ENCODE peak calls at places on chromosome 9, in six cellular contexts. One of them, this sample, is unnamed.

GRCh38 chr9:131609116-131609830 is 64.0 kb downstream of the PRRT1B start:
- DNase-seq in Calu3: no peak
- DNase-seq in heart right ventricle: peak
- DNase-seq in sigmoid colon: peak
- DNase-seq in mammary epithelial cell: peak
- DNase-seq in HL-60: no peak
- DNase-seq in this sample: peak

GRCh38 chr9:127132921-127133647 is 10.6 kb upstream of the ANGPTL2 start:
- DNase-seq in Calu3: no peak
- DNase-seq in heart right ventricle: no peak
- DNase-seq in sigmoid colon: peak
- DNase-seq in mammary epithelial cell: no peak
- DNase-seq in HL-60: no peak
- DNase-seq in this sample: no peak

GRCh38 chr9:19914044-19914443 is 125.2 kb upstream of the SLC24A2 start:
- DNase-seq in Calu3: no peak
- DNase-seq in heart right ventricle: no peak
- DNase-seq in sigmoid colon: no peak
- DNase-seq in mammary epithelial cell: no peak
- DNase-seq in HL-60: no peak
- DNase-seq in this sample: no peak

GRCh38 chr9:103319979-103320378 is 324.8 kb downstream of the CYLC2 start:
- DNase-seq in Calu3: no peak
- DNase-seq in heart right ventricle: no peak
- DNase-seq in sigmoid colon: no peak
- DNase-seq in mammary epithelial cell: no peak
- DNase-seq in HL-60: no peak
- DNase-seq in this sample: peak

GRCh38 chr9:123290764-123291163 is 22.4 kb upstream of the STRBP start:
- DNase-seq in Calu3: no peak
- DNase-seq in heart right ventricle: no peak
- DNase-seq in sigmoid colon: no peak
- DNase-seq in mammary epithelial cell: no peak
- DNase-seq in HL-60: no peak
- DNase-seq in this sample: no peak

GRCh38 chr9:73137286-73137899 is 14.3 kb upstream of the ANXA1 start:
- DNase-seq in Calu3: no peak
- DNase-seq in heart right ventricle: no peak
- DNase-seq in sigmoid colon: no peak
- DNase-seq in mammary epithelial cell: peak
- DNase-seq in HL-60: no peak
- DNase-seq in this sample: peak

GRCh38 chr9:35060548-35061207 is 11.7 kb downstream of the VCP start:
- DNase-seq in Calu3: no peak
- DNase-seq in heart right ventricle: no peak
- DNase-seq in sigmoid colon: no peak
- DNase-seq in mammary epithelial cell: no peak
- DNase-seq in HL-60: no peak
- DNase-seq in this sample: no peak

GRCh38 chr9:127130661-127131538 is 8.5 kb upstream of the ANGPTL2 start:
- DNase-seq in Calu3: no peak
- DNase-seq in heart right ventricle: peak
- DNase-seq in sigmoid colon: peak
- DNase-seq in mammary epithelial cell: peak
- DNase-seq in HL-60: peak
- DNase-seq in this sample: peak

GRCh38 chr9:131277673-131278420 is 1.5 kb upstream of the FAM78A start:
- DNase-seq in Calu3: peak
- DNase-seq in heart right ventricle: peak
- DNase-seq in sigmoid colon: peak
- DNase-seq in mammary epithelial cell: peak
- DNase-seq in HL-60: peak
- DNase-seq in this sample: peak

GRCh38 chr9:125517577-125517976 is 189.4 kb downstream of the MAPKAP1 start:
- DNase-seq in Calu3: no peak
- DNase-seq in heart right ventricle: no peak
- DNase-seq in sigmoid colon: no peak
- DNase-seq in mammary epithelial cell: no peak
- DNase-seq in HL-60: no peak
- DNase-seq in this sample: no peak

DNA sequence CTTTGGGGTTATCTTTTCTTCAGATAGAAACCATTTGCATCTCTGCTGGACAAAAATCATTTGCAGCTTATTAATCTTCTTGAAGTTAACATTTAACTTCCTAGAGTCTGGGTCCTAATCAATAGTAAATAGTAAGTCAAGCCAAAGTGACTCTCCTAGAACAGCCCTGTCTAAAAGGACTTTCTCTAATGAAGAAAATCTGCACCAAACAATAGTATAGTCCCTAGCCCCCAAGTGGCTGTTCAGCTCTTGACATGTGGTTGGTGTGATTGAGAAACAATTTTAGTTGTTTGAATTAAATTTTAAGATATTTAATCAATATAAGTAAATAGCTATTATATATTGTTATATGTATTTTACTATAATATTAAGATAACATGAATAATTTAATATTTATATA is 64.6 kb upstream of the SHB start:
- DNase-seq in Calu3: no peak
- DNase-seq in heart right ventricle: no peak
- DNase-seq in sigmoid colon: no peak
- DNase-seq in mammary epithelial cell: no peak
- DNase-seq in HL-60: no peak
- DNase-seq in this sample: no peak
- TF ChIP-seq CTCF in Calu3: no peak
- TF ChIP-seq CTCF in heart right ventricle: no peak
- TF ChIP-seq CTCF in sigmoid colon: no peak
- TF ChIP-seq CTCF in mammary epithelial cell: no peak
- TF ChIP-seq CTCF in HL-60: no peak
- TF ChIP-seq CTCF in this sample: no peak

GRCh38 chr9:121598167-121599000 is 53.0 kb upstream of the DAB2IP start:
- DNase-seq in Calu3: peak
- DNase-seq in heart right ventricle: peak
- DNase-seq in sigmoid colon: peak
- DNase-seq in mammary epithelial cell: no peak
- DNase-seq in HL-60: no peak
- DNase-seq in this sample: no peak
- TF ChIP-seq CTCF in Calu3: no peak
- TF ChIP-seq CTCF in heart right ventricle: peak
- TF ChIP-seq CTCF in sigmoid colon: peak
- TF ChIP-seq CTCF in mammary epithelial cell: peak
- TF ChIP-seq CTCF in HL-60: no peak
- TF ChIP-seq CTCF in this sample: no peak

DNA sequence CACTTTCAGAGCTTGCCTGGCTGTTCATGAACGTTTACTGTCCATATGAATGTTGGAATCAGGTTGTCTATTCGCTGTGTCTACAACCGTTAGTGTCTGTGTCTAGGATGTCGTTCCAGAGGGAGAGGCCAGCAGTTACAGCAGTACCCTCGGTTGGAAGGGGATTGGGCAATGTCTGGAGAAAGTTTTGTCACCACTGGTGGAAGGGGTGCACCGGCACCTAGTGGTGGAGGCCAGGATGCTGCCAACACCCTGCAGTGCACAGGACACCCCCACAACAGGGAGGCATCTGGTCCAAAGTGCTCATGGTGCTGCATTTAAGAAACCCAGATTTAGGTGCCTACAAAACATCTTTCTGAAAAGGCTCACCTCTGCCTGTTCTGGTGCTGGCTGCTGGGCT is 220.7 kb downstream of the FANCC start:
- DNase-seq in Calu3: no peak
- DNase-seq in heart right ventricle: no peak
- DNase-seq in sigmoid colon: no peak
- DNase-seq in mammary epithelial cell: no peak
- DNase-seq in HL-60: no peak
- DNase-seq in this sample: peak
- TF ChIP-seq CTCF in Calu3: no peak
- TF ChIP-seq CTCF in heart right ventricle: no peak
- TF ChIP-seq CTCF in sigmoid colon: no peak
- TF ChIP-seq CTCF in mammary epithelial cell: peak
- TF ChIP-seq CTCF in HL-60: no peak
- TF ChIP-seq CTCF in this sample: peak

GRCh38 chr9:908806-909205 is 67.3 kb downstream of the DMRT1 start:
- DNase-seq in Calu3: no peak
- DNase-seq in heart right ventricle: no peak
- DNase-seq in sigmoid colon: no peak
- DNase-seq in mammary epithelial cell: no peak
- DNase-seq in HL-60: no peak
- DNase-seq in this sample: no peak

GRCh38 chr9:912776-913175 is 63.7 kb upstream of the DMRT3 start:
- DNase-seq in Calu3: no peak
- DNase-seq in heart right ventricle: no peak
- DNase-seq in sigmoid colon: no peak
- DNase-seq in mammary epithelial cell: no peak
- DNase-seq in HL-60: no peak
- DNase-seq in this sample: no peak

DNA sequence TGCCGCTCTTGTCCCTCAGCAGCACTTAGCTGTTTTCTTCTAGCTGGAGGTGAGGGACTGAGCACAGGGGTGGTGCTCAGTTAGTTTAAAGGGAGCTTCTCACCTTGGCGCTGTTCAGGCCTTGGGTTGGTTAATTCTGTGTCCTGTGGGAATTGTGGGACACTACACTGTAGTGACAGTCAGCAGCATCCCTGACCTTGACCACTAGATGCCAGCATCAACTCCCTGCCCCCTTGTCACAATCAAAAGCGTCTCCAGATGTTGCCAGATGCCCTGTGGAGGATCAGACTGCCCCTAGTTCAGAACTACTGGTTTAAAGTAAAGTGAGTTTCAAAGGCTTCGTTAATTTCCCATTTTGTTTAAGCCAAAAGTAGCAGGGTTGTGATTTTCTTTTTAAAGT is 65.5 kb upstream of the DMRT3 start:
- DNase-seq in Calu3: no peak
- DNase-seq in heart right ventricle: no peak
- DNase-seq in sigmoid colon: no peak
- DNase-seq in mammary epithelial cell: no peak
- DNase-seq in HL-60: no peak
- DNase-seq in this sample: no peak
- TF ChIP-seq CTCF in Calu3: no peak
- TF ChIP-seq CTCF in heart right ventricle: no peak
- TF ChIP-seq CTCF in sigmoid colon: no peak
- TF ChIP-seq CTCF in mammary epithelial cell: no peak
- TF ChIP-seq CTCF in HL-60: no peak
- TF ChIP-seq CTCF in this sample: no peak

GRCh38 chr9:75866273-75866871 is 24.1 kb upstream of the PCSK5 start:
- DNase-seq in Calu3: peak
- DNase-seq in heart right ventricle: peak
- DNase-seq in sigmoid colon: no peak
- DNase-seq in mammary epithelial cell: peak
- DNase-seq in HL-60: peak
- DNase-seq in this sample: peak
- TF ChIP-seq CTCF in Calu3: peak
- TF ChIP-seq CTCF in heart right ventricle: peak
- TF ChIP-seq CTCF in sigmoid colon: peak
- TF ChIP-seq CTCF in mammary epithelial cell: peak
- TF ChIP-seq CTCF in HL-60: peak
- TF ChIP-seq CTCF in this sample: peak

GRCh38 chr9:21883642-21884041 is 81.2 kb downstream of the MTAP start:
- DNase-seq in Calu3: no peak
- DNase-seq in heart right ventricle: no peak
- DNase-seq in sigmoid colon: no peak
- DNase-seq in mammary epithelial cell: no peak
- DNase-seq in HL-60: peak
- DNase-seq in this sample: no peak
- TF ChIP-seq CTCF in Calu3: no peak
- TF ChIP-seq CTCF in heart right ventricle: no peak
- TF ChIP-seq CTCF in sigmoid colon: no peak
- TF ChIP-seq CTCF in mammary epithelial cell: no peak
- TF ChIP-seq CTCF in HL-60: no peak
- TF ChIP-seq CTCF in this sample: no peak

GRCh38 chr9:116149844-116150243 is 3.7 kb upstream of the PAPPA start:
- DNase-seq in Calu3: peak
- DNase-seq in heart right ventricle: no peak
- DNase-seq in sigmoid colon: no peak
- DNase-seq in mammary epithelial cell: no peak
- DNase-seq in HL-60: no peak
- DNase-seq in this sample: peak
- TF ChIP-seq CTCF in Calu3: no peak
- TF ChIP-seq CTCF in heart right ventricle: peak
- TF ChIP-seq CTCF in sigmoid colon: no peak
- TF ChIP-seq CTCF in mammary epithelial cell: peak
- TF ChIP-seq CTCF in HL-60: peak
- TF ChIP-seq CTCF in this sample: peak

GRCh38 chr9:106728860-106729259 is 134.1 kb upstream of the ZNF462 start:
- DNase-seq in Calu3: no peak
- DNase-seq in heart right ventricle: no peak
- DNase-seq in sigmoid colon: no peak
- DNase-seq in mammary epithelial cell: no peak
- DNase-seq in HL-60: no peak
- DNase-seq in this sample: no peak
- TF ChIP-seq CTCF in Calu3: no peak
- TF ChIP-seq CTCF in heart right ventricle: no peak
- TF ChIP-seq CTCF in sigmoid colon: no peak
- TF ChIP-seq CTCF in mammary epithelial cell: no peak
- TF ChIP-seq CTCF in HL-60: no peak
- TF ChIP-seq CTCF in this sample: no peak